ENCODE peak calls at places on chromosomes 5 and 9, in four cellular contexts. F is A549, U is IMR-90, N is HepG2. G is an unnamed sample.

GRCh38 chr5:135133698-135134515 is 99.9 kb upstream of the PITX1 start:
- DNase-seq in F (no peak), U (no peak), N (peak; percentile 72), G (peak; percentile 97)

GRCh38 chr5:174589599-174589998 is 134.8 kb upstream of the MSX2 start:
- DNase-seq in F (no peak), U (no peak), N (peak; percentile 21), G (peak; percentile 13)

GRCh38 chr5:122371511-122372151 is 59.6 kb downstream of the SNCAIP start:
- DNase-seq in F (no peak), U (no peak), N (no peak), G (no peak)

GRCh38 chr5:171093598-171093997 is 215.4 kb upstream of the TLX3 start:
- DNase-seq in F (no peak), U (peak; percentile 3), N (no peak), G (no peak)

GRCh38 chr9:134860510-134860909 is 20.1 kb upstream of the FCN2 start:
- DNase-seq in F (no peak), U (no peak), N (no peak), G (no peak)

GRCh38 chr9:72187296-72187695 is 38.1 kb downstream of the GDA start:
- DNase-seq in F (no peak), U (no peak), N (no peak), G (no peak)

GRCh38 chr9:133834080-133834976 is 96.2 kb upstream of the SARDH start:
- DNase-seq in F (no peak), U (no peak), N (no peak), G (no peak)

GRCh38 chr5:32810812-32811211 is 99.7 kb downstream of the NPR3 start:
- DNase-seq in F (no peak), U (peak; percentile 68), N (no peak), G (no peak)

GRCh38 chr5:76084496-76085285 is 1.5 kb downstream of the SV2C start:
- DNase-seq in F (no peak), U (no peak), N (no peak), G (peak; percentile 18)

GRCh38 chr9:132753593-132753880 is 83.3 kb downstream of the GTF3C4 start:
- DNase-seq in F (no peak), U (no peak), N (no peak), G (no peak)

GRCh38 chr9:97958812-97959511 is 21.0 kb upstream of the HEMGN start:
- DNase-seq in F (no peak), U (peak; percentile 93), N (no peak), G (peak; percentile 68)

GRCh38 chr5:144030904-144031303 is 139.6 kb downstream of the YIPF5 start:
- DNase-seq in F (no peak), U (no peak), N (no peak), G (no peak)

GRCh38 chr9:95138474-95138873 is 179.0 kb downstream of the FANCC start:
- DNase-seq in F (no peak), U (peak; percentile 36), N (no peak), G (no peak)

GRCh38 chr9:108800632-108801099 is 55.1 kb downstream of the ACTL7B start:
- DNase-seq in F (no peak), U (no peak), N (no peak), G (no peak)

GRCh38 chr5:131270809-131271208 is 7.0 kb downstream of the CDC42SE2 start:
- DNase-seq in F (no peak), U (peak; percentile 52), N (no peak), G (no peak)

GRCh38 chr5:123670981-123671557 is 159.1 kb downstream of the CSNK1G3 start:
- DNase-seq in F (peak; percentile 47), U (peak; percentile 30), N (peak; percentile 34), G (peak; percentile 33)

GRCh38 chr9:27442464-27442863 is 81.6 kb upstream of the IFNK start:
- DNase-seq in F (no peak), U (no peak), N (no peak), G (no peak)

GRCh38 chr5:102762095-102762534 is 7.0 kb downstream of the PAM start:
- DNase-seq in F (no peak), U (peak; percentile 47), N (no peak), G (no peak)

GRCh38 chr5:151612689-151613427 is 21.7 kb upstream of the FAT2 start:
- DNase-seq in F (peak; percentile 41), U (peak; percentile 11), N (no peak), G (no peak)

GRCh38 chr5:141835928-141836667 is 42.1 kb downstream of the PCDH1 start:
- DNase-seq in F (no peak), U (peak; percentile 53), N (no peak), G (no peak)

GRCh38 chr5:88509403-88509802 is 240.8 kb upstream of the TMEM161B start:
- DNase-seq in F (no peak), U (no peak), N (no peak), G (peak; percentile 4)

GRCh38 chr5:127705120-127705892 is 2.1 kb downstream of the CCDC192 start:
- DNase-seq in F (peak; percentile 64), U (peak; percentile 86), N (no peak), G (peak; percentile 18)

GRCh38 chr9:25913806-25914205 is 235.6 kb upstream of the TUSC1 start:
- DNase-seq in F (no peak), U (no peak), N (no peak), G (no peak)

GRCh38 chr9:25917593-25918426 is 239.6 kb upstream of the TUSC1 start:
- DNase-seq in F (no peak), U (no peak), N (no peak), G (no peak)
- TF ChIP-seq BHLHE40 in F (no peak), U (no peak), N (no peak), G (no peak)

GRCh38 chr5:172699999-172700685 is 59.1 kb downstream of the NEURL1B start:
- DNase-seq in F (no peak), U (no peak), N (no peak), G (no peak)

GRCh38 chr5:172699423-172699822 is 58.4 kb downstream of the NEURL1B start:
- DNase-seq in F (no peak), U (no peak), N (no peak), G (no peak)

GRCh38 chr5:172700686-172701324 is 59.7 kb downstream of the NEURL1B start:
- DNase-seq in F (no peak), U (no peak), N (no peak), G (no peak)

GRCh38 chr5:172703952-172704351 is 62.9 kb downstream of the NEURL1B start:
- DNase-seq in F (no peak), U (no peak), N (no peak), G (no peak)

GRCh38 chr5:172701336-172702061 is 60.4 kb downstream of the NEURL1B start:
- DNase-seq in F (no peak), U (no peak), N (no peak), G (no peak)
- H3K4me1 ChIP-seq in F (peaks cover 8% of the 10 kb centered on the region), U (peaks cover 2% of the 10 kb centered on the region), N (peaks cover 20% of the 10 kb centered on the region), G (peaks cover 13% of the 10 kb centered on the region)

GRCh38 chr5:147432323-147432722 is 77.5 kb downstream of the DPYSL3 start:
- DNase-seq in F (no peak), U (no peak), N (no peak), G (no peak)

GRCh38 chr5:147426928-147427327 is 82.9 kb downstream of the DPYSL3 start:
- DNase-seq in F (no peak), U (no peak), N (no peak), G (no peak)

GRCh38 chr5:147431586-147431985 is 78.3 kb downstream of the DPYSL3 start:
- DNase-seq in F (no peak), U (no peak), N (no peak), G (no peak)

DNA sequence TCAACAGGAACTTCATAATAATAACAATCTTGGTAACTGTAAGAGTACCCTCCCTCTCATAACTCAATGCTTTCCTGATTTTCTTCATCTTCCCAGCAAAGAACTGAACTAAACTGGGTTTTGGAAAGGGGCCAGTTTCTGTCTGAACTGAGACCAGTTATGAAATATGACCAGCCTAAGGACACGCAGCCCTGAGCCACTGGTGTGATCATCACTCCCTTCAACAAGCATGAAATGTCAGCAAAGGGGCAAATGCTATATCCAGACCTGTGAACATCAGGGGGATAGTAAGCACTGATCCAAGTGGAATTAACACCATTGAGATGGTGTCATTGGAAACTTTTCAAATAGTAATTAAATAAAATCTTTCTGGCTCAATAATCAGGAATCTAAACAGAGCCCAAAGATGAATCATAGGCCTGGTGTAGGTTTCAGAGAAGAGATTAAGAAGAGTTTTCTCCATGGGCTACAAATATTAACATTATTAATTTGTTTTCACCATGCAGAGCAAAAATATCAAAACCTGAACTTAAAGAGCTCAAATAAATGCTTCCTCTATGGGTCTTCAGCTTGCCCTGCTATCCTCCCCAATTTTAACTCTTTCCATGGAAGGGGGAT is 82.0 kb downstream of the DPYSL3 start:
- DNase-seq in F (no peak), U (peak; percentile 60), N (no peak), G (no peak)
- TF ChIP-seq BHLHE40 in F (no peak), U (no peak), N (no peak), G (no peak)

GRCh38 chr9:35516481-35516880 is 26.6 kb downstream of the RUSC2 start:
- DNase-seq in F (peak; percentile 74), U (peak; percentile 75), N (no peak), G (no peak)
- H3K4me1 ChIP-seq in F (peaks cover 96% of the 10 kb centered on the region), U (peaks cover 36% of the 10 kb centered on the region), N (peaks cover 55% of the 10 kb centered on the region), G (no peaks in the 10 kb centered on the region)

DNA sequence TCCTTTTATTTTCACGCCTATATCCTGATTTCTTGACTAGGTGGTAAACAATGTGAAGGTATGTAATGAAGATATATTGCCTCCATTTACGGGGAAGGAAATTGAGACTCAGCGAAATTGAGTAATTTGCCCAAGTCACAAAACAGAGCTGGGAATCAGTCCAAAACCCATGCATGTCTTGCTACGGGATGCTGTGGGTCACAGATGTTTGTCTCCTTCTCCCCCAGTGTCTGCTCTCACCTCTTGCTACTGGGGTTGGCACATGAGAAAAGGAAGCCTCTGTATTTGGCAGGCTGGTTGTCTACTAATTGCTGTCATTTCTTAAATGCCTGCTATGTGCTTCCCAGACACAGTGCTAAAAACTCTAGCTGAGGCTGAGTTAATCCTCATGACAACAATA is 53.7 kb upstream of the TEX48 start:
- DNase-seq in F (no peak), U (no peak), N (no peak), G (no peak)
- TF ChIP-seq BHLHE40 in F (no peak), U (no peak), N (no peak), G (no peak)

DNA sequence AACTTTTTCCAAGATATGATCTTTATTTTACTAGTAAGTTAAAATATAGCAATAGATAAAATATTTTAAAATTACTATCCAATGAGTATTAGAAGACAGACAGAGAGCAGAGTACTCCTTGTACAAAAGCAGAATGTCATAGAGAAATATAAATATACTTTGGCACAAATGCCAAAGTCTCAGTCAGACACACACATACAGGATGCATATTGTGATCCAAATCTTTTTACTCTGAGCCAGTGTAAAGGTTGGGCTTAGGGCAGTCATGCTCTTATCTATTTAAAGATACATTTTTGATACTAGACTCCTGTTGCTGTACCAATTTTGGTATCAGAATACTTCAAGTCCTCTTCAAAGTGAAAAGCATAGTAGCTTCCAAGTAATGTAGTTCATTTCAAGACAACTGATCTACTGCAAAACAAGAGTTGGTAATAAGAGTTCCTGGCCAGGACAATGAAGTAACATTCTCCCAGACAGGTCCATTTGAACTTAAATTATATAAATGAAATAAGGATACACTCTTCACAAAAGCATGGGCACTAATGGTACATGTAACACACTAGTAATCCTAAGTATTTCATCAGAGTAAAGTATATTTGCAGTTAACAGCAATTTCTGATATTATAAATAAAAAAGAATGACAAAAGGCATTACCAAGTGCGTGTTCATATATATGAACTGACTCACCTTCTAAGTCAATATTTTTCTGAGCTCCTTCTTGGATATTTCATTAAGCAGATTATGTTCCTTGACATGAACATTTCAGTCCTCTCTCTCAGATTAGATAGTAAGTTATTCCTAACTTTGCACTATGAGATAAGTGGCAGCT is 10.5 kb downstream of the PFDN1 start:
- DNase-seq in F (peak; percentile 19), U (peak; percentile 63), N (peak; percentile 9), G (no peak)
- H3K4me1 ChIP-seq in F (peaks cover 60% of the 10 kb centered on the region), U (peaks cover 10% of the 10 kb centered on the region), N (peaks cover 79% of the 10 kb centered on the region), G (peaks cover 9% of the 10 kb centered on the region)